ENCODE peak calls at places on chromosomes 4 and X, in nine cellular contexts. H is T-helper 2 cell; J is NCI-H1417 treated with DMSO at 0.1 percent for 48 hours; F is AG09309; E is CD8-positive, alpha-beta memory T cell; K is neural crest cell; U is cardiac fibroblast; V is osteocyte; I is MG63. N is an unnamed sample.

GRCh38 chr4:90495936-90496335 is 368.7 kb downstream of the CCSER1 start:
- DNase-seq in F (no peak), H (no peak), U (no peak), J (no peak), E (no peak), I (no peak), V (no peak), K (no peak), N (no peak)

GRCh38 chrX:3244203-3244743 is 102.2 kb downstream of the MXRA5 start:
- DNase-seq in F (peak; percentile 73), H (no peak), K (no peak), E (no peak), U (peak; percentile 81), J (no peak), I (no peak), V (no peak), N (no peak)

GRCh38 chrX:110316351-110317078 is 1.4 kb downstream of the AMMECR1 start:
- DNase-seq in H (no peak), V (no peak), J (no peak), U (peak; percentile 30), E (no peak), I (no peak), F (no peak), K (peak; percentile 1), N (peak; percentile 19)

GRCh38 chr4:7285244-7286122 is 93.1 kb downstream of the SORCS2 start:
- DNase-seq in H (no peak), U (no peak), F (no peak), I (no peak), K (no peak), E (no peak), V (no peak), J (no peak), N (no peak)

GRCh38 chr4:74178798-74179197 is 20.9 kb downstream of the MTHFD2L start:
- DNase-seq in F (no peak), J (no peak), H (no peak), I (no peak), K (no peak), U (no peak), E (no peak), V (no peak), N (no peak)

GRCh38 chr4:6022607-6023288 is 4.5 kb upstream of the C4orf50 start:
- DNase-seq in U (no peak), F (no peak), H (no peak), K (no peak), V (no peak), J (no peak), I (no peak), E (no peak), N (no peak)

GRCh38 chr4:78477276-78477675 is 74.3 kb upstream of the ANXA3 start:
- DNase-seq in E (no peak), V (no peak), H (no peak), J (no peak), F (peak; percentile 17), I (no peak), K (no peak), U (peak; percentile 32), N (no peak)

GRCh38 chr4:187302456-187302855 is 578.8 kb upstream of the FAT1 start:
- DNase-seq in E (no peak), J (no peak), U (peak; percentile 27), V (no peak), K (no peak), F (peak; percentile 46), I (peak; percentile 36), H (no peak), N (no peak)

GRCh38 chr4:127141857-127142256 is 490.9 kb upstream of the INTU start:
- DNase-seq in I (peak; percentile 45), J (no peak), U (peak; percentile 42), F (peak; percentile 37), V (no peak), E (no peak), K (no peak), H (no peak), N (no peak)

GRCh38 chr4:39046243-39046642 is 14.0 kb upstream of the TMEM156 start:
- DNase-seq in V (no peak), F (no peak), I (no peak), H (no peak), U (peak; percentile 15), E (no peak), K (no peak), J (no peak), N (no peak)

GRCh38 chrX:152601848-152602616 is 35.7 kb upstream of the GABRQ start:
- DNase-seq in F (no peak), E (no peak), I (peak; percentile 31), U (no peak), K (no peak), V (no peak), J (no peak), H (no peak), N (no peak)

GRCh38 chrX:101417981-101418841 is 10.2 kb downstream of the HNRNPH2 start:
- DNase-seq in V (peak; percentile 89), U (peak; percentile 30), I (peak; percentile 4), E (peak; percentile 61), K (peak; percentile 56), H (peak; percentile 16), J (no peak), F (no peak), N (peak; percentile 47)

GRCh38 chrX:40531056-40531826 is 49.5 kb upstream of the ATP6AP2 start:
- DNase-seq in H (no peak), V (no peak), I (no peak), K (no peak), F (no peak), E (no peak), U (no peak), J (no peak), N (no peak)

GRCh38 chr4:152522754-152523153 is 13.1 kb downstream of the FBXW7 start:
- DNase-seq in U (no peak), V (no peak), H (no peak), F (no peak), E (no peak), K (no peak), J (no peak), I (no peak), N (no peak)

GRCh38 chr4:121648518-121648917 is 48.3 kb downstream of the ANXA5 start:
- DNase-seq in F (no peak), K (no peak), I (no peak), H (no peak), E (no peak), U (peak; percentile 80), V (no peak), J (no peak), N (no peak)

GRCh38 chr4:78482281-78482680 is 69.3 kb upstream of the ANXA3 start:
- DNase-seq in V (no peak), F (no peak), J (no peak), E (no peak), H (no peak), K (no peak), I (no peak), U (no peak), N (no peak)

GRCh38 chr4:76926841-76927240 is 22.7 kb upstream of the SEPTIN11 start:
- DNase-seq in K (no peak), J (no peak), F (no peak), I (no peak), E (no peak), V (no peak), U (no peak), H (no peak), N (no peak)

N was measured in globus pallidus.